ENCODE peak calls at places on chromosomes 2 and 18, in six cellular contexts. V is H1, I is ovary, X is sigmoid colon, G is fibroblast of lung, Y is colonic mucosa. S is an unnamed sample.

GRCh38 chr2:44479127-44479887 is 117.6 kb downstream of the CAMKMT start:
- DNase-seq in V (peak; percentile 5), I (no peak), X (no peak), G (peak; percentile 90), Y (peak; percentile 51), S (no peak)

GRCh38 chr2:232362174-232362913 is 16.2 kb upstream of the ALPP start:
- DNase-seq in V (no peak), I (no peak), X (peak; percentile 46), G (no peak), Y (no peak), S (no peak)

GRCh38 chr2:136407113-136407951 is 289.4 kb upstream of the CXCR4 start:
- DNase-seq in V (no peak), I (no peak), X (no peak), G (no peak), Y (no peak), S (no peak)

GRCh38 chr2:167946367-167946955 is 300.9 kb downstream of the STK39 start:
- DNase-seq in V (no peak), I (no peak), X (no peak), G (no peak), Y (no peak), S (no peak)

GRCh38 chr2:133054297-133054696 is 384.3 kb upstream of the LYPD1 start:
- DNase-seq in V (no peak), I (no peak), X (no peak), G (no peak), Y (no peak), S (no peak)

GRCh38 chr2:238987352-238987981 is 139.6 kb downstream of the TWIST2 start:
- DNase-seq in V (no peak), I (peak; percentile 22), X (no peak), G (no peak), Y (no peak), S (no peak)

GRCh38 chr2:140502951-140503630 is 1627.7 kb downstream of the LRP1B start:
- DNase-seq in V (no peak), I (no peak), X (no peak), G (peak; percentile 80), Y (no peak), S (no peak)

GRCh38 chr2:223998983-223999382 is 40.1 kb downstream of the SERPINE2 start:
- DNase-seq in V (no peak), I (no peak), X (no peak), G (peak; percentile 70), Y (no peak), S (no peak)

GRCh38 chr18:59276047-59276446 is 2.8 kb upstream of the RAX start:
- DNase-seq in V (no peak), I (no peak), X (no peak), G (no peak), Y (no peak), S (no peak)

GRCh38 chr2:207254526-207255464 is 89.0 kb upstream of the KLF7 start:
- DNase-seq in V (no peak), I (no peak), X (no peak), G (peak; percentile 81), Y (no peak), S (no peak)

GRCh38 chr2:176507736-176508135 is 238.5 kb downstream of the MTX2 start:
- DNase-seq in V (no peak), I (no peak), X (no peak), G (no peak), Y (no peak), S (no peak)

GRCh38 chr2:6224267-6224666 is 532.1 kb downstream of the SOX11 start:
- DNase-seq in V (no peak), I (no peak), X (no peak), G (no peak), Y (no peak), S (no peak)

GRCh38 chr2:210592706-210593105 is 36.3 kb downstream of the CPS1 start:
- DNase-seq in V (no peak), I (no peak), X (no peak), G (no peak), Y (no peak), S (no peak)

GRCh38 chr2:17616405-17616804 is 75.9 kb downstream of the VSNL1 start:
- DNase-seq in V (no peak), I (no peak), X (no peak), G (no peak), Y (no peak), S (no peak)

GRCh38 chr2:44186800-44187199 is 18.1 kb downstream of the PPM1B start:
- DNase-seq in V (no peak), I (no peak), X (no peak), G (peak; percentile 39), Y (no peak), S (no peak)

GRCh38 chr2:101330253-101330921 is 21.9 kb upstream of the RNF149 start:
- DNase-seq in V (no peak), I (no peak), X (no peak), G (no peak), Y (peak; percentile 83), S (peak; percentile 50)

GRCh38 chr2:127541849-127542630 is 6.6 kb downstream of the MYO7B start:
- DNase-seq in V (no peak), I (no peak), X (no peak), G (no peak), Y (no peak), S (no peak)

GRCh38 chr2:53801547-53801946 is 14.7 kb downstream of the ERLEC1 start:
- DNase-seq in V (no peak), I (no peak), X (no peak), G (no peak), Y (no peak), S (no peak)

GRCh38 chr2:166060191-166060590 is 67.6 kb downstream of the SCN1A start:
- DNase-seq in V (no peak), I (no peak), X (no peak), G (peak; percentile 9), Y (no peak), S (no peak)

GRCh38 chr2:166057363-166058169 is 70.3 kb downstream of the SCN1A start:
- DNase-seq in V (no peak), I (no peak), X (no peak), G (peak; percentile 59), Y (no peak), S (no peak)
- TF ChIP-seq CTCF in V (no peak), I (no peak), X (peak; percentile 33), G (peak; percentile 53), Y (peak; percentile 19), S (no peak)

DNA sequence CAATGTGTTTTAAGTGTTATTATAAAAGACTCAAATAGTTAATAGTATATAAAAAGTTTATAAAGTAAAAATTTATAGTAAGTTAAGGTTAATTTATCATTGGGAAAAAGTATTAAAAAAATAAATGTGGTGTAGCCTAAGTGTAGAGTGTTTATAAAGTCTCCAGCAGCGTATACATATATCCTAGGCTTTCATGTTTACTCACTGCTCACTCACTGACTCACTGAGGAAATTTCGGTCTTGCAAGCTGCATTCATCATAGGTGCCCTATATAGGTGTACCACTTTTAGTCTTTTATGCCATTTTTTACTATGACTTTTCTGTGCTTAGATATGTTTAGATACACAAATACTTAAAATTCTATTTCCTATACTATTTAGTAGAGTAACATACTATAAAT is 866.0 kb downstream of the CBLN2 start:
- DNase-seq in V (no peak), I (no peak), X (no peak), G (no peak), Y (no peak), S (no peak)
- H3K9me3 ChIP-seq in V (peaks cover 67% of the 10 kb centered on the region), I (no peaks in the 10 kb centered on the region), X (no peaks in the 10 kb centered on the region), G (no peaks in the 10 kb centered on the region), Y (no peaks in the 10 kb centered on the region), S (peaks cover 8% of the 10 kb centered on the region)

GRCh38 chr18:35084494-35085449 is 43.6 kb downstream of the MAPRE2 start:
- DNase-seq in V (no peak), I (no peak), X (no peak), G (no peak), Y (peak; percentile 33), S (no peak)

GRCh38 chr18:35086704-35087103 is 45.5 kb downstream of the MAPRE2 start:
- DNase-seq in V (no peak), I (no peak), X (no peak), G (no peak), Y (no peak), S (no peak)

GRCh38 chr18:35083174-35083712 is 42.0 kb downstream of the MAPRE2 start:
- DNase-seq in V (no peak), I (no peak), X (no peak), G (no peak), Y (no peak), S (no peak)

GRCh38 chr18:35087726-35088125 is 46.5 kb downstream of the MAPRE2 start:
- DNase-seq in V (no peak), I (no peak), X (no peak), G (no peak), Y (no peak), S (no peak)

DNA sequence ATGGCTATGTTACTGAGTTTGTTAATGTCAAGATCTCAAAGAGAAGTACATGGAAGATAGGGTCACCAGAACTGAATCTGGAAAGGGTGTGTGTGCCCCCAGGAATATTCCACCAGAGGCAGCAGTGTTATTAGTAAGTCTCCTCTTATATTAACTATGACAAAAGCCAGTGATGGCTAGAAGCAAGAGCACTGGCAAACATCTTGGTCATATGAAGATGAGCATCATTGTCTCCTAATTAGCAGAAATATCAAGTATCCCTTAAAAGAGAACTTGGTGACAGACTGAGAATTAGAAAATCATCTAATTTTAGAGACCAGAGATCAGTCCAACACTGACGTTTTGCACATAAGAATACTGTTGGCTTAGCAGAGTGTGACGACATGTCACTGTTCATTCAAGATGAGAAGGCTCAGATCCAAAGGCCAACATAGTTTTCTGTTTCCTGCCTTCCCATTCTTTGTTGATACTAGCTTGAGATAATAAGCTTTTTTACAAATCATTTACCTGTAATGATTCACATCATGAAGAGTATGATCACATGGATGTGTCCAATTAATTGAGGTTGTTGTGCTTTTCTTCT is 44.3 kb downstream of the MAPRE2 start:
- DNase-seq in V (no peak), I (no peak), X (no peak), G (no peak), Y (no peak), S (peak; percentile 26)
- H3K4me1 ChIP-seq in V (no peaks in the 10 kb centered on the region), I (peaks cover 4% of the 10 kb centered on the region), X (no peaks in the 10 kb centered on the region), G (no peaks in the 10 kb centered on the region), Y (no peaks in the 10 kb centered on the region), S (peaks cover 42% of the 10 kb centered on the region)

GRCh38 chr2:8525582-8526402 is 156.1 kb upstream of the ID2 start:
- DNase-seq in V (peak; percentile 10), I (peak; percentile 32), X (peak; percentile 88), G (peak; percentile 31), Y (peak; percentile 89), S (peak; percentile 85)
- TF ChIP-seq CTCF in V (peak; percentile 38), I (no peak), X (no peak), G (peak; percentile 6), Y (no peak), S (peak; percentile 51)

GRCh38 chr2:180322781-180323180 is 315.7 kb upstream of the CWC22 start:
- DNase-seq in V (no peak), I (no peak), X (no peak), G (peak; percentile 9), Y (no peak), S (no peak)
- H3K9me3 ChIP-seq in V (peaks cover 4% of the 10 kb centered on the region), I (no peaks in the 10 kb centered on the region), X (no peaks in the 10 kb centered on the region), G (no peaks in the 10 kb centered on the region), Y (no peaks in the 10 kb centered on the region), S (no peaks in the 10 kb centered on the region)

GRCh38 chr2:170766693-170767092 is 3.5 kb upstream of the ERICH2 start:
- DNase-seq in V (no peak), I (no peak), X (no peak), G (no peak), Y (no peak), S (no peak)
- H3K4me1 ChIP-seq in V (peaks cover 6% of the 10 kb centered on the region), I (no peaks in the 10 kb centered on the region), X (peaks cover 4% of the 10 kb centered on the region), G (no peaks in the 10 kb centered on the region), Y (no peaks in the 10 kb centered on the region), S (peaks cover 18% of the 10 kb centered on the region)